ENCODE peak calls at places on chromosomes 13 and 19, in ten cellular contexts. B is ascending aorta, L is tibial nerve, S is mammary epithelial cell, I is stomach, W is neural progenitor cell, C is A549, N is tibial artery, U is pancreas, D is heart left ventricle. G is an unnamed sample.
A peak's percentile ranks its signal among the peaks of the same experiment; 100 is the strongest.

GRCh38 chr19:55247621-55248099 is 11.2 kb downstream of the PPP6R1 start:
- DNase-seq in B (no peak), U (no peak), I (no peak), S (peak; percentile 85), L (no peak), C (peak; percentile 74), W (no peak), N (no peak), D (peak; percentile 65), G (no peak)

GRCh38 chr19:35098413-35099049 is 17.1 kb upstream of the FXYD3 start:
- DNase-seq in N (no peak), I (peak; percentile 85), C (no peak), D (peak; percentile 64), L (no peak), S (peak; percentile 83), B (no peak), W (no peak), U (peak; percentile 77), G (no peak)

GRCh38 chr13:64855506-64855905 is 2374.6 kb downstream of the PCDH9 start:
- DNase-seq in I (no peak), W (no peak), N (no peak), L (no peak), S (no peak), U (no peak), D (no peak), B (no peak), C (no peak), G (no peak)

GRCh38 chr19:30580673-30581072 is 208.5 kb downstream of the ZNF536 start:
- DNase-seq in S (no peak), U (no peak), W (no peak), C (no peak), B (no peak), I (no peak), L (no peak), N (no peak), D (no peak), G (no peak)

GRCh38 chr19:47158879-47159509 is 28.4 kb downstream of the SAE1 start:
- DNase-seq in D (no peak), W (no peak), L (no peak), I (no peak), U (no peak), S (peak; percentile 83), N (no peak), C (no peak), B (no peak), G (peak; percentile 36)

GRCh38 chr13:19633340-19634128 is at the start of gene MPHOSPH8:
- DNase-seq in I (peak; percentile 96), B (peak; percentile 97), N (peak; percentile 97), S (peak; percentile 95), W (peak; percentile 95), C (peak; percentile 95), L (peak; percentile 95), U (peak; percentile 95), D (peak; percentile 95), G (peak; percentile 89)

GRCh38 chr13:34035676-34036325 is 217.9 kb downstream of the RFC3 start:
- DNase-seq in D (no peak), I (no peak), W (no peak), L (no peak), B (no peak), N (no peak), S (peak; percentile 86), U (no peak), C (peak; percentile 65), G (no peak)

GRCh38 chr13:76758738-76759137 is 127.5 kb downstream of the KCTD12 start:
- DNase-seq in L (no peak), U (no peak), W (no peak), C (no peak), N (no peak), B (no peak), D (no peak), S (peak; percentile 4), I (no peak), G (no peak)

GRCh38 chr19:34034318-34034846 is 137.9 kb upstream of the LSM14A start:
- DNase-seq in L (no peak), S (no peak), N (no peak), C (no peak), W (no peak), U (no peak), D (no peak), B (no peak), I (peak; percentile 49), G (no peak)

GRCh38 chr13:47672982-47673670 is 327.9 kb downstream of the SUCLA2 start:
- DNase-seq in C (no peak), L (no peak), U (no peak), N (no peak), I (no peak), D (no peak), W (no peak), B (no peak), S (peak; percentile 32), G (no peak)

GRCh38 chr13:105059786-105060185 is 1475.7 kb downstream of the EFNB2 start:
- DNase-seq in N (no peak), S (no peak), L (no peak), W (no peak), I (no peak), B (no peak), D (no peak), U (no peak), C (no peak), G (no peak)

GRCh38 chr13:79782541-79783216 is 301.7 kb downstream of the NDFIP2 start:
- DNase-seq in L (no peak), N (no peak), S (peak; percentile 85), W (peak; percentile 93), I (peak; percentile 46), D (peak; percentile 73), B (no peak), C (no peak), U (peak; percentile 57), G (no peak)

GRCh38 chr19:51226068-51226467 is 1.2 kb downstream of the CD33 start:
- DNase-seq in I (no peak), C (no peak), U (no peak), N (no peak), D (no peak), S (no peak), B (no peak), L (no peak), W (no peak), G (no peak)
- H3K4me1 ChIP-seq in I (no peaks in the 10 kb centered on the region), C (no peaks in the 10 kb centered on the region), U (no peaks in the 10 kb centered on the region), N (no peaks in the 10 kb centered on the region), D (no peaks in the 10 kb centered on the region), S (no peaks in the 10 kb centered on the region), B (no peaks in the 10 kb centered on the region), L (no peaks in the 10 kb centered on the region), W (no peaks in the 10 kb centered on the region), G (no peaks in the 10 kb centered on the region)

GRCh38 chr19:53907193-53907581 is 1.9 kb upstream of the CACNG7 start:
- DNase-seq in W (no peak), I (no peak), S (no peak), D (no peak), U (no peak), C (no peak), L (no peak), N (no peak), B (no peak), G (no peak)

GRCh38 chr19:53904909-53905308 is 4.2 kb upstream of the CACNG7 start:
- DNase-seq in C (no peak), I (no peak), B (no peak), S (peak; percentile 24), U (no peak), N (no peak), L (no peak), W (no peak), D (no peak), G (no peak)

GRCh38 chr19:53907690-53908089 is 1.4 kb upstream of the CACNG7 start:
- DNase-seq in B (no peak), D (no peak), N (no peak), L (no peak), I (no peak), C (no peak), W (no peak), U (no peak), S (no peak), G (no peak)

GRCh38 chr19:53905787-53906186 is 3.3 kb upstream of the CACNG7 start:
- DNase-seq in I (no peak), C (no peak), U (no peak), W (no peak), L (no peak), B (no peak), D (no peak), N (no peak), S (no peak), G (no peak)

DNA sequence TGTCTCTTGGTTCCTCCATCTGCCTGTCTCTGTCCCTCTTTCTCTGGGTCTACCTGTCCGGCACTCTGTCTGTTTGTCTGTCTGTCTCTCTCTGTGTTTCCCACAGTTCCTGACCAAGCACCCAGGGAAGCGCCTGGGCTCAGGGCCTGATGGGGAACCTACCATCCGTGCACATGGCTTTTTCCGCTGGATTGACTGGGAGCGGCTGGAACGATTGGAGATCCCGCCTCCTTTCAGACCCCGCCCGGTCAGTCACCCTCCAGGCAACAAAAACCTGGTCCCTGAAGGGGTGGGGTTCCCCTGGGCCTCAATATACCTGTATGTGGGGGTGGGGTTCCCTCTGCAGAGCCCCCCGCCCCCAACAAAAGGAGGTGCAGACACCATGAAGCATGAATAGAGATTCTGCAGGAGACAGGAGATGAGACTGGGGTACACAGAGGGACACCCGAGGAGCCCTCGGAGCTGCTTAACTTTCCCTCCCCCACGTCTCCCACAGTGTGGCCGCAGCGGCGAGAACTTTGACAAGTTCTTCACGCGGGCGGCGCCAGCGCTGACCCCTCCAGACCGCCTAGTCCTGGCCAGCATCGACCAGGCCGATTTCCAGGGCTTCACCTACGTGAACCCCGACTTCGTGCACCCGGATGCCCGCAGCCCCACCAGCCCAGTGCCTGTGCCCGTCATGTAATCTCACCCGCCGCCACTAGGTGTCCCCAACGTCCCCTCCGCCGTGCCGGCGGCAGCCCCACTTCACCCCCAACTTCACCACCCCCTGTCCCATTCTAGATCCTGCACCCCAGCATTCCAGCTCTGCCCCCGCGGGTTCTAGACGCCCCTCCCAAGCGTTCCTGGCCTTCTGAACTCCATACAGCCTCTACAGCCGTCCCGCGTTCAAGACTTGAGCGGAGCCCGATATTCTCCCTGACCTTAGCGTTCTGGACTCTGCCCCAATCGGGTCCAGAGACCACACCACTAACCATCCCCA is 2.6 kb upstream of the CACNG7 start:
- DNase-seq in L (peak; percentile 24), U (no peak), S (no peak), C (no peak), I (peak; percentile 44), W (peak; percentile 71), B (no peak), D (peak; percentile 77), N (no peak), G (peak; percentile 53)
- H3K4me3 ChIP-seq in L (no peak overlapping the region), U (no peak overlapping the region), S (no peak overlapping the region), C (peak overlapping the region; percentile 19), I (no peak overlapping the region), W (peak overlapping the region; percentile 33), B (no peak overlapping the region), D (no peak overlapping the region), N (no peak overlapping the region), G (no peak overlapping the region)

DNA sequence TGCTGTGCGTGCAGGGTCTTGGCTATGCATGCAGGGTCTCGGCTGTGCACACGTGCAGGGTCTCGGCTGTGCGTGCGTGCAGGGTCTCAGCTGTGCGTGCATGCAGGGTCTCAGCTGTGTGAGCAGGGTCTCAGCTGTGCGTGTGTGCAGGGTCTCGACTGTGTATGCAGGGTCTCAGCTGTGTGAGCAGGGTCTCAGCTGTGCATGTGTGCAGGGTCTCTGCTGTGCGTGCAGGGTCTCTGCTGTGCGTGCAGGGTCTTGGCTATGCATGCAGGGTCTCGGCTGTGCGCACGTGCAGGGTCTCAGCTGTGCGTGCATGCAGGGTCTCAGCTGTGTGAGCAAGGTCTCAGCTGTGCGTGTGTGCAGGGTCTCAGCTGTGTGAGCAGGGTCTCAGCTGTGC is 42.5 kb downstream of the RAB20 start:
- DNase-seq in S (no peak), I (no peak), B (no peak), L (no peak), W (no peak), C (no peak), U (no peak), D (no peak), N (no peak), G (no peak)
- H3K9me3 ChIP-seq in S (no peaks in the 10 kb centered on the region), I (no peaks in the 10 kb centered on the region), B (no peaks in the 10 kb centered on the region), L (no peaks in the 10 kb centered on the region), W (no peaks in the 10 kb centered on the region), C (no peaks in the 10 kb centered on the region), U (no peaks in the 10 kb centered on the region), D (no peaks in the 10 kb centered on the region), N (no peaks in the 10 kb centered on the region), G (no peaks in the 10 kb centered on the region)

GRCh38 chr19:28292822-28293500 is 920.0 kb downstream of the UQCRFS1 start:
- DNase-seq in U (no peak), W (no peak), L (no peak), I (no peak), D (no peak), S (peak; percentile 14), N (no peak), C (no peak), B (no peak), G (no peak)
- H3K4me1 ChIP-seq in U (peaks cover 6% of the 10 kb centered on the region), W (peaks cover 43% of the 10 kb centered on the region), L (no peaks in the 10 kb centered on the region), I (peaks cover 20% of the 10 kb centered on the region), D (no peaks in the 10 kb centered on the region), S (peaks cover 37% of the 10 kb centered on the region), N (no peaks in the 10 kb centered on the region), C (no peaks in the 10 kb centered on the region), B (no peaks in the 10 kb centered on the region), G (no peaks in the 10 kb centered on the region)